ENCODE peak calls at places on chromosome 4, in ten cellular contexts. W, A, L, Q, M, F, X, H, T and V are unnamed samples.

GRCh38 chr4:78784255-78784654 is 8.1 kb downstream of the BMP2K start:
- DNase-seq in T (no peak), L (no peak), W (no peak), A (no peak), M (peak; percentile 63), X (no peak), F (peak; percentile 78), Q (no peak), H (no peak), V (peak; percentile 43)

GRCh38 chr4:87651941-87652340 is 1.9 kb downstream of the DMP1 start:
- DNase-seq in A (no peak), H (no peak), T (no peak), W (no peak), L (no peak), X (no peak), Q (no peak), F (no peak), M (peak; percentile 12), V (no peak)

GRCh38 chr4:2426069-2426397 is 7.3 kb downstream of the CFAP99 start:
- DNase-seq in F (no peak), M (no peak), W (peak; percentile 84), Q (no peak), H (no peak), A (no peak), T (no peak), X (no peak), L (no peak), V (no peak)

GRCh38 chr4:112515278-112516075 is 503 bp downstream of the NEUROG2 start:
- DNase-seq in F (peak; percentile 41), A (no peak), X (no peak), W (no peak), Q (peak; percentile 49), L (peak; percentile 62), M (peak; percentile 48), T (peak; percentile 37), H (peak; percentile 35), V (peak; percentile 89)

GRCh38 chr4:113943863-113944262 is 35.6 kb downstream of the ARSJ start:
- DNase-seq in T (no peak), X (no peak), M (peak; percentile 56), L (no peak), A (no peak), W (no peak), Q (no peak), H (no peak), F (peak; percentile 47), V (no peak)

GRCh38 chr4:108166038-108166437 is 2.7 kb downstream of the LEF1 start:
- DNase-seq in H (no peak), T (no peak), X (no peak), A (no peak), F (no peak), M (no peak), Q (peak; percentile 44), W (no peak), L (peak; percentile 68), V (no peak)

GRCh38 chr4:181968371-181968770 is 274.8 kb upstream of the TENM3 start:
- DNase-seq in L (no peak), M (peak; percentile 80), Q (no peak), H (no peak), W (no peak), X (no peak), F (peak; percentile 76), T (no peak), A (no peak), V (peak; percentile 84)

GRCh38 chr4:94763500-94763899 is 5.7 kb downstream of the BMPR1B start:
- DNase-seq in A (no peak), F (no peak), L (no peak), M (no peak), W (no peak), Q (no peak), T (no peak), X (no peak), H (no peak), V (no peak)

GRCh38 chr4:85084371-85085170 is 118.1 kb upstream of the WDFY3 start:
- DNase-seq in X (peak; percentile 41), H (peak; percentile 27), A (no peak), F (peak; percentile 83), Q (no peak), L (peak; percentile 10), W (no peak), T (peak; percentile 16), M (peak; percentile 89), V (no peak)

GRCh38 chr4:119628281-119629141 is at the start of gene PDE5A:
- DNase-seq in T (peak; percentile 62), L (peak; percentile 85), F (peak; percentile 87), W (peak; percentile 82), X (peak; percentile 82), H (peak; percentile 41), M (peak; percentile 77), A (peak; percentile 80), Q (peak; percentile 80), V (peak; percentile 93)

GRCh38 chr4:123613586-123614344 is 217.2 kb downstream of the SPRY1 start:
- DNase-seq in H (no peak), M (no peak), Q (no peak), X (no peak), L (no peak), F (no peak), A (no peak), T (no peak), W (no peak), V (no peak)